ENCODE peak calls at places on chromosomes 16 and 17, in five cellular contexts. One of them, this sample, is unnamed.
A peak's percentile ranks its signal among the peaks of the same experiment; 100 is the strongest.

GRCh38 chr16:30659507-30660423 is 1.5 kb downstream of the FBRS start:
- DNase-seq in GM23338: peak; percentile 43
- DNase-seq in neural progenitor cell: peak; percentile 88
- DNase-seq in MM.1S: peak; percentile 28
- DNase-seq in fibroblast of lung: peak; percentile 5
- DNase-seq in this sample: peak; percentile 84

GRCh38 chr17:21247859-21248258 is 5.4 kb downstream of the NATD1 start:
- DNase-seq in GM23338: no peak
- DNase-seq in neural progenitor cell: no peak
- DNase-seq in MM.1S: no peak
- DNase-seq in fibroblast of lung: no peak
- DNase-seq in this sample: no peak

GRCh38 chr16:4372578-4373355 is 1.1 kb downstream of the VASN start:
- DNase-seq in GM23338: no peak
- DNase-seq in neural progenitor cell: peak; percentile 47
- DNase-seq in MM.1S: no peak
- DNase-seq in fibroblast of lung: no peak
- DNase-seq in this sample: peak; percentile 76

GRCh38 chr17:78819402-78819801 is 21.2 kb downstream of the USP36 start:
- DNase-seq in GM23338: no peak
- DNase-seq in neural progenitor cell: no peak
- DNase-seq in MM.1S: no peak
- DNase-seq in fibroblast of lung: no peak
- DNase-seq in this sample: no peak

GRCh38 chr17:67443931-67444597 is 67.0 kb downstream of the PITPNC1 start:
- DNase-seq in GM23338: no peak
- DNase-seq in neural progenitor cell: no peak
- DNase-seq in MM.1S: no peak
- DNase-seq in fibroblast of lung: peak; percentile 75
- DNase-seq in this sample: no peak

GRCh38 chr16:54813778-54814177 is 116.9 kb upstream of the IRX5 start:
- DNase-seq in GM23338: no peak
- DNase-seq in neural progenitor cell: no peak
- DNase-seq in MM.1S: no peak
- DNase-seq in fibroblast of lung: no peak
- DNase-seq in this sample: no peak

GRCh38 chr17:48241770-48242497 is 134.4 kb downstream of the SNX11 start:
- DNase-seq in GM23338: no peak
- DNase-seq in neural progenitor cell: no peak
- DNase-seq in MM.1S: no peak
- DNase-seq in fibroblast of lung: no peak
- DNase-seq in this sample: no peak

GRCh38 chr17:81295031-81295677 is at the start of gene SLC38A10:
- DNase-seq in GM23338: peak; percentile 92
- DNase-seq in neural progenitor cell: peak; percentile 90
- DNase-seq in MM.1S: peak; percentile 89
- DNase-seq in fibroblast of lung: peak; percentile 74
- DNase-seq in this sample: peak; percentile 96

GRCh38 chr16:88454315-88455057 is 1.4 kb downstream of the ZFPM1 start:
- DNase-seq in GM23338: peak; percentile 47
- DNase-seq in neural progenitor cell: peak; percentile 56
- DNase-seq in MM.1S: peak; percentile 70
- DNase-seq in fibroblast of lung: no peak
- DNase-seq in this sample: no peak

GRCh38 chr16:58462499-58462996 is 37.4 kb upstream of the NDRG4 start:
- DNase-seq in GM23338: peak; percentile 17
- DNase-seq in neural progenitor cell: no peak
- DNase-seq in MM.1S: no peak
- DNase-seq in fibroblast of lung: no peak
- DNase-seq in this sample: no peak

GRCh38 chr17:65463242-65463641 is 98.2 kb downstream of the AXIN2 start:
- DNase-seq in GM23338: no peak
- DNase-seq in neural progenitor cell: no peak
- DNase-seq in MM.1S: no peak
- DNase-seq in fibroblast of lung: peak; percentile 94
- DNase-seq in this sample: no peak

GRCh38 chr16:83887564-83887963 is 11.4 kb upstream of the MLYCD start:
- DNase-seq in GM23338: no peak
- DNase-seq in neural progenitor cell: peak; percentile 44
- DNase-seq in MM.1S: no peak
- DNase-seq in fibroblast of lung: no peak
- DNase-seq in this sample: no peak

GRCh38 chr17:78779848-78780247 is 2.2 kb downstream of the CYTH1 start:
- DNase-seq in GM23338: no peak
- DNase-seq in neural progenitor cell: peak; percentile 41
- DNase-seq in MM.1S: peak; percentile 84
- DNase-seq in fibroblast of lung: no peak
- DNase-seq in this sample: no peak

GRCh38 chr17:78769200-78769773 is 12.8 kb downstream of the CYTH1 start:
- DNase-seq in GM23338: peak; percentile 45
- DNase-seq in neural progenitor cell: no peak
- DNase-seq in MM.1S: no peak
- DNase-seq in fibroblast of lung: no peak
- DNase-seq in this sample: peak; percentile 56

GRCh38 chr17:2438823-2439222 is 38.0 kb upstream of the MNT start:
- DNase-seq in GM23338: no peak
- DNase-seq in neural progenitor cell: no peak
- DNase-seq in MM.1S: no peak
- DNase-seq in fibroblast of lung: peak; percentile 85
- DNase-seq in this sample: no peak

GRCh38 chr17:49518346-49519078 is 23.4 kb downstream of the NGFR start:
- DNase-seq in GM23338: no peak
- DNase-seq in neural progenitor cell: no peak
- DNase-seq in MM.1S: no peak
- DNase-seq in fibroblast of lung: no peak
- DNase-seq in this sample: no peak

GRCh38 chr17:12046786-12047185 is 26.1 kb downstream of the MAP2K4 start:
- DNase-seq in GM23338: peak; percentile 82
- DNase-seq in neural progenitor cell: peak; percentile 83
- DNase-seq in MM.1S: no peak
- DNase-seq in fibroblast of lung: no peak
- DNase-seq in this sample: no peak

GRCh38 chr16:53812914-53813313 is 109.0 kb downstream of the FTO start:
- DNase-seq in GM23338: no peak
- DNase-seq in neural progenitor cell: no peak
- DNase-seq in MM.1S: no peak
- DNase-seq in fibroblast of lung: no peak
- DNase-seq in this sample: no peak

GRCh38 chr17:82126479-82127314 is 28.7 kb upstream of the FASN start:
- DNase-seq in GM23338: no peak
- DNase-seq in neural progenitor cell: no peak
- DNase-seq in MM.1S: no peak
- DNase-seq in fibroblast of lung: no peak
- DNase-seq in this sample: no peak

GRCh38 chr17:35345926-35346771 is 27.3 kb downstream of the SLFN11 start:
- DNase-seq in GM23338: peak; percentile 72
- DNase-seq in neural progenitor cell: peak; percentile 38
- DNase-seq in MM.1S: no peak
- DNase-seq in fibroblast of lung: peak; percentile 65
- DNase-seq in this sample: no peak

GRCh38 chr17:7839199-7839889 is 5.3 kb downstream of the KDM6B start:
- DNase-seq in GM23338: no peak
- DNase-seq in neural progenitor cell: no peak
- DNase-seq in MM.1S: no peak
- DNase-seq in fibroblast of lung: no peak
- DNase-seq in this sample: peak; percentile 59

GRCh38 chr17:37283414-37283961 is 92.3 kb upstream of the C17orf78 start:
- DNase-seq in GM23338: no peak
- DNase-seq in neural progenitor cell: no peak
- DNase-seq in MM.1S: no peak
- DNase-seq in fibroblast of lung: peak; percentile 35
- DNase-seq in this sample: no peak

GRCh38 chr16:84107921-84108320 is 8.8 kb downstream of the MBTPS1 start:
- DNase-seq in GM23338: no peak
- DNase-seq in neural progenitor cell: no peak
- DNase-seq in MM.1S: no peak
- DNase-seq in fibroblast of lung: no peak
- DNase-seq in this sample: no peak

GRCh38 chr16:4909825-4910224 is 27.1 kb downstream of the PPL start:
- DNase-seq in GM23338: no peak
- DNase-seq in neural progenitor cell: no peak
- DNase-seq in MM.1S: no peak
- DNase-seq in fibroblast of lung: no peak
- DNase-seq in this sample: no peak

GRCh38 chr16:1763521-1764511 is 7.5 kb downstream of the NME3 start:
- DNase-seq in GM23338: peak; percentile 92
- DNase-seq in neural progenitor cell: peak; percentile 82
- DNase-seq in MM.1S: no peak
- DNase-seq in fibroblast of lung: peak; percentile 25
- DNase-seq in this sample: peak; percentile 53

GRCh38 chr17:76432004-76432403 is 20.9 kb downstream of the UBE2O start:
- DNase-seq in GM23338: no peak
- DNase-seq in neural progenitor cell: no peak
- DNase-seq in MM.1S: no peak
- DNase-seq in fibroblast of lung: no peak
- DNase-seq in this sample: no peak
- H4K20me1 ChIP-seq in GM23338: peaks cover 64% of the 10 kb centered on the region
- H4K20me1 ChIP-seq in neural progenitor cell: peaks cover 88% of the 10 kb centered on the region
- H4K20me1 ChIP-seq in MM.1S: peaks cover 5% of the 10 kb centered on the region
- H4K20me1 ChIP-seq in fibroblast of lung: peaks cover 3% of the 10 kb centered on the region
- H4K20me1 ChIP-seq in this sample: peaks cover 71% of the 10 kb centered on the region

GRCh38 chr17:52823155-52823554 is 664.6 kb upstream of the CA10 start:
- DNase-seq in GM23338: no peak
- DNase-seq in neural progenitor cell: no peak
- DNase-seq in MM.1S: no peak
- DNase-seq in fibroblast of lung: no peak
- DNase-seq in this sample: no peak

GRCh38 chr17:52831536-52831935 is 673.0 kb upstream of the CA10 start:
- DNase-seq in GM23338: no peak
- DNase-seq in neural progenitor cell: no peak
- DNase-seq in MM.1S: no peak
- DNase-seq in fibroblast of lung: no peak
- DNase-seq in this sample: no peak

GRCh38 chr17:52824542-52824941 is 666.0 kb upstream of the CA10 start:
- DNase-seq in GM23338: no peak
- DNase-seq in neural progenitor cell: no peak
- DNase-seq in MM.1S: no peak
- DNase-seq in fibroblast of lung: no peak
- DNase-seq in this sample: no peak

GRCh38 chr17:52827526-52827925 is 669.0 kb upstream of the CA10 start:
- DNase-seq in GM23338: peak; percentile 5
- DNase-seq in neural progenitor cell: no peak
- DNase-seq in MM.1S: no peak
- DNase-seq in fibroblast of lung: no peak
- DNase-seq in this sample: no peak

GRCh38 chr17:52828621-52829020 is 670.1 kb upstream of the CA10 start:
- DNase-seq in GM23338: peak; percentile 23
- DNase-seq in neural progenitor cell: no peak
- DNase-seq in MM.1S: no peak
- DNase-seq in fibroblast of lung: no peak
- DNase-seq in this sample: no peak
- H4K20me1 ChIP-seq in GM23338: no peaks in the 10 kb centered on the region
- H4K20me1 ChIP-seq in neural progenitor cell: no peaks in the 10 kb centered on the region
- H4K20me1 ChIP-seq in MM.1S: no peaks in the 10 kb centered on the region
- H4K20me1 ChIP-seq in fibroblast of lung: no peaks in the 10 kb centered on the region
- H4K20me1 ChIP-seq in this sample: no peaks in the 10 kb centered on the region

GRCh38 chr17:39605492-39606433 is 2.0 kb downstream of the NEUROD2 start:
- DNase-seq in GM23338: peak; percentile 77
- DNase-seq in neural progenitor cell: peak; percentile 79
- DNase-seq in MM.1S: no peak
- DNase-seq in fibroblast of lung: peak; percentile 9
- DNase-seq in this sample: peak; percentile 65
- H4K20me1 ChIP-seq in GM23338: peaks cover 6% of the 10 kb centered on the region
- H4K20me1 ChIP-seq in neural progenitor cell: peaks cover 85% of the 10 kb centered on the region
- H4K20me1 ChIP-seq in MM.1S: no peaks in the 10 kb centered on the region
- H4K20me1 ChIP-seq in fibroblast of lung: no peaks in the 10 kb centered on the region
- H4K20me1 ChIP-seq in this sample: peaks cover 5% of the 10 kb centered on the region

GRCh38 chr17:41784207-41784744 is 2.2 kb downstream of the JUP start:
- DNase-seq in GM23338: peak; percentile 75
- DNase-seq in neural progenitor cell: peak; percentile 76
- DNase-seq in MM.1S: no peak
- DNase-seq in fibroblast of lung: peak; percentile 43
- DNase-seq in this sample: no peak
- H4K20me1 ChIP-seq in GM23338: peaks cover 4% of the 10 kb centered on the region
- H4K20me1 ChIP-seq in neural progenitor cell: peaks cover 36% of the 10 kb centered on the region
- H4K20me1 ChIP-seq in MM.1S: no peaks in the 10 kb centered on the region
- H4K20me1 ChIP-seq in fibroblast of lung: no peaks in the 10 kb centered on the region
- H4K20me1 ChIP-seq in this sample: no peaks in the 10 kb centered on the region

GRCh38 chr16:85586360-85587145 is 26.6 kb upstream of the GSE1 start:
- DNase-seq in GM23338: no peak
- DNase-seq in neural progenitor cell: no peak
- DNase-seq in MM.1S: no peak
- DNase-seq in fibroblast of lung: peak; percentile 69
- DNase-seq in this sample: no peak
- H4K20me1 ChIP-seq in GM23338: no peaks in the 10 kb centered on the region
- H4K20me1 ChIP-seq in neural progenitor cell: peaks cover 25% of the 10 kb centered on the region
- H4K20me1 ChIP-seq in MM.1S: no peaks in the 10 kb centered on the region
- H4K20me1 ChIP-seq in fibroblast of lung: peaks cover 2% of the 10 kb centered on the region
- H4K20me1 ChIP-seq in this sample: no peaks in the 10 kb centered on the region

GRCh38 chr17:55427587-55427882 is 5.9 kb upstream of the MMD start:
- DNase-seq in GM23338: no peak
- DNase-seq in neural progenitor cell: no peak
- DNase-seq in MM.1S: no peak
- DNase-seq in fibroblast of lung: no peak
- DNase-seq in this sample: no peak

GRCh38 chr17:55421179-55421934 is at the start of gene MMD:
- DNase-seq in GM23338: peak; percentile 51
- DNase-seq in neural progenitor cell: no peak
- DNase-seq in MM.1S: no peak
- DNase-seq in fibroblast of lung: no peak
- DNase-seq in this sample: peak; percentile 70

GRCh38 chr17:55423535-55423934 is 1.9 kb upstream of the MMD start:
- DNase-seq in GM23338: no peak
- DNase-seq in neural progenitor cell: no peak
- DNase-seq in MM.1S: no peak
- DNase-seq in fibroblast of lung: no peak
- DNase-seq in this sample: no peak

GRCh38 chr17:55426851-55427586 is 5.4 kb upstream of the MMD start:
- DNase-seq in GM23338: no peak
- DNase-seq in neural progenitor cell: no peak
- DNase-seq in MM.1S: no peak
- DNase-seq in fibroblast of lung: peak; percentile 93
- DNase-seq in this sample: no peak

DNA sequence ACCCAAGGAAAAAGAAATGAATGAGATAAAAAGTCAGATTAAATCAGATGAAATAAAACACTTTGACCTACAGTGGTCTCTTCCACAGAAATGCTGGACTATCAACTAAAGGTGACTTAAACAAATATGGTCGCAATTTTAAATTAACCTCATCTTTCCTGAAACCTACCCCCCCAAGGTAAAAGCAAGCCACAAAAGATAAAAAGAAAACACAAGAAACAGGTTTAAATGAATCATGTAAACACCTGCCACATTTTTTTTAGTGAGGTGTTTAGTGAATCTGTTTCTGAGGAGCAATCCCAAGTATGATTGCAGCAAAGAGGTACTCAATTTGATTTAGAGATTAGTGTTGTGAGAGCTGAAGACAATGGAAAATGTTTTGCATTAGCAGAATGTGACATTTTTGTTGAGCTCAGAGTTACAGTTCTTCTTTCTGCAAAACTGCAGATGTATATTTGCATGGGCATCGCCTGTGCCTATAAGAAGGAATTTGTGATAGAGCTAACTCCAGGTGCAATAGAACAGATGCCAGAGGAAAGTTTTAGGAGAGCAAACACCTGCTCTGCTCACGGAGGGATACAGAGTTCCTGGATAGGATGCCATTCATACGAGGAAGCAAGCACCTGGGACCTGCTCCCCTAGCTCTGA is 3.4 kb upstream of the MMD start:
- DNase-seq in GM23338: no peak
- DNase-seq in neural progenitor cell: no peak
- DNase-seq in MM.1S: no peak
- DNase-seq in fibroblast of lung: no peak
- DNase-seq in this sample: peak; percentile 88
- H4K20me1 ChIP-seq in GM23338: no peaks in the 10 kb centered on the region
- H4K20me1 ChIP-seq in neural progenitor cell: peaks cover 5% of the 10 kb centered on the region
- H4K20me1 ChIP-seq in MM.1S: no peaks in the 10 kb centered on the region
- H4K20me1 ChIP-seq in fibroblast of lung: no peaks in the 10 kb centered on the region
- H4K20me1 ChIP-seq in this sample: no peaks in the 10 kb centered on the region

GRCh38 chr17:58829172-58829637 is 73.6 kb downstream of the PPM1E start:
- DNase-seq in GM23338: no peak
- DNase-seq in neural progenitor cell: no peak
- DNase-seq in MM.1S: no peak
- DNase-seq in fibroblast of lung: no peak
- DNase-seq in this sample: no peak
- H4K20me1 ChIP-seq in GM23338: no peaks in the 10 kb centered on the region
- H4K20me1 ChIP-seq in neural progenitor cell: no peaks in the 10 kb centered on the region
- H4K20me1 ChIP-seq in MM.1S: no peaks in the 10 kb centered on the region
- H4K20me1 ChIP-seq in fibroblast of lung: no peaks in the 10 kb centered on the region
- H4K20me1 ChIP-seq in this sample: no peaks in the 10 kb centered on the region